ENCODE peak calls at places on chromosomes 6 and 20, in six cellular contexts. N, Y, M, D, H and E are unnamed samples.
A peak's percentile ranks its signal among the peaks of the same experiment; 100 is the strongest.

GRCh38 chr6:14276667-14277404 is 159.3 kb downstream of the CD83 start:
- DNase-seq in N (peak; percentile 76), Y (no peak), M (no peak), D (no peak), H (no peak), E (no peak)

GRCh38 chr6:29827579-29828470 is at the start of gene HLA-G:
- DNase-seq in N (no peak), Y (no peak), M (no peak), D (no peak), H (peak; percentile 38), E (no peak)

GRCh38 chr6:116008470-116009229 is 52.0 kb downstream of the FRK start:
- DNase-seq in N (no peak), Y (no peak), M (peak; percentile 10), D (no peak), H (no peak), E (no peak)

GRCh38 chr6:15948930-15949900 is 179.7 kb upstream of the MYLIP start:
- DNase-seq in N (no peak), Y (no peak), M (no peak), D (no peak), H (peak; percentile 41), E (no peak)

GRCh38 chr6:110524305-110524704 is 47.9 kb upstream of the SLC22A16 start:
- DNase-seq in N (no peak), Y (no peak), M (no peak), D (no peak), H (no peak), E (no peak)

GRCh38 chr6:150753404-150754184 is 111.9 kb upstream of the MTHFD1L start:
- DNase-seq in N (no peak), Y (no peak), M (no peak), D (no peak), H (peak; percentile 26), E (no peak)

GRCh38 chr6:6686748-6687601 is 98.5 kb downstream of the LY86 start:
- DNase-seq in N (no peak), Y (peak; percentile 29), M (no peak), D (peak; percentile 92), H (peak; percentile 98), E (peak; percentile 44)

GRCh38 chr6:29516108-29516507 is 28.4 kb upstream of the MAS1L start:
- DNase-seq in N (no peak), Y (no peak), M (peak; percentile 24), D (no peak), H (no peak), E (no peak)

GRCh38 chr6:31727034-31727716 is 1.9 kb downstream of the DDAH2 start:
- DNase-seq in N (peak; percentile 87), Y (no peak), M (no peak), D (no peak), H (no peak), E (no peak)

GRCh38 chr20:59094576-59094975 is 52.0 kb upstream of the PRELID3B start:
- DNase-seq in N (no peak), Y (no peak), M (no peak), D (no peak), H (no peak), E (no peak)

GRCh38 chr6:257774-258173 is 34.5 kb upstream of the DUSP22 start:
- DNase-seq in N (no peak), Y (no peak), M (no peak), D (no peak), H (no peak), E (no peak)

GRCh38 chr20:13554706-13555105 is 84.0 kb downstream of the TASP1 start:
- DNase-seq in N (no peak), Y (no peak), M (no peak), D (no peak), H (no peak), E (no peak)

GRCh38 chr6:119713903-119714302 is 364.3 kb upstream of the MAN1A1 start:
- DNase-seq in N (no peak), Y (no peak), M (no peak), D (no peak), H (no peak), E (no peak)

GRCh38 chr6:123402052-123402451 is 234.7 kb downstream of the TRDN start:
- DNase-seq in N (no peak), Y (no peak), M (no peak), D (no peak), H (no peak), E (no peak)

GRCh38 chr6:82408952-82409421 is 45.4 kb downstream of the TPBG start:
- DNase-seq in N (no peak), Y (no peak), M (no peak), D (no peak), H (no peak), E (no peak)

GRCh38 chr20:19806806-19807691 is 49.0 kb downstream of the RIN2 start:
- DNase-seq in N (no peak), Y (no peak), M (no peak), D (no peak), H (no peak), E (no peak)

GRCh38 chr6:169501128-169501527 is 200.7 kb downstream of the WDR27 start:
- DNase-seq in N (no peak), Y (no peak), M (no peak), D (no peak), H (no peak), E (no peak)

DNA sequence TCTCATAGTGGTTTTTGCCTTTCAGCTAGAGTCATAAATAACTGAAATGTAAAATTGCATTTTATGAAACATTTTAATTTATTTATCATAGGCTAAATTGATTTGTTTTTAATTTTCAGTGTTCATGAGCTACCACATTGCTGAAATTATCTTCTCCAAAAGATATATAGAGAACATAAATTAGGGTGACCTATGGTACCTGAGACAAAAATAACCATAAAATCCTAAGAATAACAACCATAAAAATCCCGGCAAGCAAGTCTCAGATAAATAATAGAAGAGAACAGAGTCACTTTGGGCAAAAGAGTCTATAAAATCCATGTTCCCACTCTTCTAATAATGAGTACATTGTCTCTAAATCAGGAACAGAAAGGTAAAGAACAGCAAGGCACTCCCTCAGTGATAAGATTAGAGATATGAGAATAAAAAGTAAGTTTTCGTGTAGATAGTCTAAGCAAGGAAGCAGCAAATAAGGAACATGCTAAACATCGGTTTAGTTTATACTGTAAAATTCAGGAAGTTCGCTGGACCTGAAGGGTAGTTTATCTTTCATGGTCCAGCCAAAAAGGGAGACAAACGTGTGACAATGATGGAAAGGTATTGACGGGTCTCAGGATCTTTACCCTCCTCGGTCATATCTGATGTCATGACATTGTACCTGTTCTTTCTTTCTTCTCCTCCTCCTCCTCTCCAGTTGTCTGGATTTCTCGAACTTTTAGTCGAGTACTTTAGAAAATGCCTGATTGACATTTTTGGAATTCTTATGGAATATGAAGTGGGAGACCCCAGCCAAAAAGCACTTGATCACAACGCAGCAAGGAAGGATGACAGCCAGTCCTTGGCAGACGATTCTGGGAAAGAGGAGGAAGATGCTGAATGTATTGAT is 117.6 kb downstream of the TMEM242 start:
- DNase-seq in N (no peak), Y (no peak), M (no peak), D (no peak), H (no peak), E (no peak)
- TF ChIP-seq CTCF in N (no peak), Y (no peak), M (no peak), D (no peak), H (no peak), E (no peak)

DNA sequence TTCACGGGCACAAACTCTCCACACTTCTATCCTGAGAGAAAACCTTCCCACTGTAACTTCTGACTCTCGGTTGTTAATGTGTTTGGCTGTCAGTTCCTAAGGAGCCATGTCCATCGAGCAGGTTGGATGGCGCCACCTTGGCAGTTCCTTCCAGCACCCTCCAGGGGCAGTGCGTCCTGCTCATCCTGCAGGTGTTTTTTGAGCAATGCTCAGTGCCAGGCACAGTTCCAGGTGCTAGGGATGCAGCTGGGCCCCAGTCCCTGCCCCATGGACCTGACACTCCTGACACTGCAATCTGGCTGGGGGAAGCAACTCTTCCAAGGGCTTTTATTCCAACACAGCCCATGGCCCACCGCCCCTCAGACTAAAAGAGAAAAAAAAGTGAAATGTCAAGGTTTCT is 376.4 kb downstream of the PREX1 start:
- DNase-seq in N (no peak), Y (no peak), M (no peak), D (no peak), H (no peak), E (no peak)
- TF ChIP-seq CTCF in N (no peak), Y (no peak), M (no peak), D (no peak), H (no peak), E (no peak)

GRCh38 chr20:49914310-49915117 is 815 bp downstream of the SPATA2 start:
- DNase-seq in N (peak; percentile 16), Y (no peak), M (no peak), D (no peak), H (no peak), E (no peak)

GRCh38 chr20:49916146-49917002 is 1.0 kb upstream of the SPATA2 start:
- DNase-seq in N (no peak), Y (no peak), M (no peak), D (no peak), H (no peak), E (no peak)

GRCh38 chr20:49913399-49914047 is 1.8 kb downstream of the SPATA2 start:
- DNase-seq in N (no peak), Y (no peak), M (no peak), D (no peak), H (no peak), E (no peak)

GRCh38 chr20:49915380-49916145 is at the start of gene SPATA2:
- DNase-seq in N (peak; percentile 95), Y (peak; percentile 89), M (peak; percentile 82), D (peak; percentile 97), H (peak; percentile 96), E (peak; percentile 99)

DNA sequence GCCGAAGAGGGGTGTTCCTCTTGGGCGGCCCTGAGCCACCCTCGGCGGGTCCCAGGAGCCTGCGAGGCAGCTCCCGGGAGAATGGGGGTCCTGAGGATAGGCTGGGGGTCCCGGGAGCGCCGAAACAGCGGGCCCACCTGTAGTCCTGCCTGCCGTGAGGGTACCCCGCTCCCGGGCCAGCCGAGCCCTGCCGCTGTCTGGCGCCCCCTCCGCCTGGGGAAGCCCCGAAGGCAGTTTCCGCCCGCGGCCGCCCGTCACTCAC is 280 bp downstream of the SPATA2 start:
- DNase-seq in N (no peak), Y (no peak), M (no peak), D (peak; percentile 50), H (no peak), E (no peak)
- TF ChIP-seq CTCF in N (no peak), Y (no peak), M (no peak), D (no peak), H (no peak), E (no peak)

GRCh38 chr20:1926237-1926636 is 31.0 kb downstream of the SIRPA start:
- DNase-seq in N (no peak), Y (no peak), M (no peak), D (no peak), H (no peak), E (no peak)
- TF ChIP-seq CTCF in N (no peak), Y (no peak), M (no peak), D (no peak), H (no peak), E (no peak)

GRCh38 chr20:57270204-57270937 is 3.9 kb upstream of the BMP7 start:
- DNase-seq in N (no peak), Y (no peak), M (no peak), D (no peak), H (no peak), E (no peak)
- TF ChIP-seq CTCF in N (no peak), Y (no peak), M (no peak), D (no peak), H (no peak), E (no peak)